ENCODE peak calls at places on chromosomes 6 and 20, in seven cellular contexts. One of them, this sample, is unnamed.

GRCh38 chr6:109770047-109770446 is 79.0 kb downstream of the FIG4 start:
- DNase-seq in astrocyte of the hippocampus: no peak
- DNase-seq in GM12892: no peak
- DNase-seq in SHP77: no peak
- DNase-seq in NCI-H524: peak
- DNase-seq in stimulated activated CD4-positive, alpha-beta T cell treated with anti-CD3 and anti-CD28 coated beads, Interleukin-2, amount 100 ng/mL, for 48 hours: no peak
- DNase-seq in NCI-H1436: no peak
- DNase-seq in this sample: no peak

GRCh38 chr20:21353236-21353635 is 44.1 kb downstream of the NKX2-4 start:
- DNase-seq in astrocyte of the hippocampus: peak
- DNase-seq in GM12892: no peak
- DNase-seq in SHP77: no peak
- DNase-seq in NCI-H524: no peak
- DNase-seq in stimulated activated CD4-positive, alpha-beta T cell treated with anti-CD3 and anti-CD28 coated beads, Interleukin-2, amount 100 ng/mL, for 48 hours: no peak
- DNase-seq in NCI-H1436: no peak
- DNase-seq in this sample: no peak

GRCh38 chr6:84074988-84075781 is 41.6 kb downstream of the MRAP2 start:
- DNase-seq in astrocyte of the hippocampus: peak
- DNase-seq in GM12892: no peak
- DNase-seq in SHP77: no peak
- DNase-seq in NCI-H524: peak
- DNase-seq in stimulated activated CD4-positive, alpha-beta T cell treated with anti-CD3 and anti-CD28 coated beads, Interleukin-2, amount 100 ng/mL, for 48 hours: no peak
- DNase-seq in NCI-H1436: no peak
- DNase-seq in this sample: no peak

GRCh38 chr6:150996968-150997367 is 131.5 kb downstream of the MTHFD1L start:
- DNase-seq in astrocyte of the hippocampus: no peak
- DNase-seq in GM12892: no peak
- DNase-seq in SHP77: no peak
- DNase-seq in NCI-H524: no peak
- DNase-seq in stimulated activated CD4-positive, alpha-beta T cell treated with anti-CD3 and anti-CD28 coated beads, Interleukin-2, amount 100 ng/mL, for 48 hours: no peak
- DNase-seq in NCI-H1436: no peak
- DNase-seq in this sample: no peak

GRCh38 chr20:34537651-34538050 is 20.9 kb upstream of the MAP1LC3A start:
- DNase-seq in astrocyte of the hippocampus: no peak
- DNase-seq in GM12892: no peak
- DNase-seq in SHP77: no peak
- DNase-seq in NCI-H524: no peak
- DNase-seq in stimulated activated CD4-positive, alpha-beta T cell treated with anti-CD3 and anti-CD28 coated beads, Interleukin-2, amount 100 ng/mL, for 48 hours: no peak
- DNase-seq in NCI-H1436: no peak
- DNase-seq in this sample: no peak

GRCh38 chr20:40694246-40694645 is 5.2 kb upstream of the MAFB start:
- DNase-seq in astrocyte of the hippocampus: no peak
- DNase-seq in GM12892: no peak
- DNase-seq in SHP77: no peak
- DNase-seq in NCI-H524: no peak
- DNase-seq in stimulated activated CD4-positive, alpha-beta T cell treated with anti-CD3 and anti-CD28 coated beads, Interleukin-2, amount 100 ng/mL, for 48 hours: no peak
- DNase-seq in NCI-H1436: no peak
- DNase-seq in this sample: no peak

GRCh38 chr20:14334306-14334930 is 3.0 kb downstream of the FLRT3 start:
- DNase-seq in astrocyte of the hippocampus: peak
- DNase-seq in GM12892: no peak
- DNase-seq in SHP77: peak
- DNase-seq in NCI-H524: peak
- DNase-seq in stimulated activated CD4-positive, alpha-beta T cell treated with anti-CD3 and anti-CD28 coated beads, Interleukin-2, amount 100 ng/mL, for 48 hours: no peak
- DNase-seq in NCI-H1436: peak
- DNase-seq in this sample: no peak

GRCh38 chr6:45543298-45544235 is 165.8 kb upstream of the SUPT3H start:
- DNase-seq in astrocyte of the hippocampus: peak
- DNase-seq in GM12892: no peak
- DNase-seq in SHP77: no peak
- DNase-seq in NCI-H524: no peak
- DNase-seq in stimulated activated CD4-positive, alpha-beta T cell treated with anti-CD3 and anti-CD28 coated beads, Interleukin-2, amount 100 ng/mL, for 48 hours: no peak
- DNase-seq in NCI-H1436: no peak
- DNase-seq in this sample: no peak

GRCh38 chr6:143936986-143937765 is 70.9 kb downstream of the PLAGL1 start:
- DNase-seq in astrocyte of the hippocampus: no peak
- DNase-seq in GM12892: no peak
- DNase-seq in SHP77: no peak
- DNase-seq in NCI-H524: no peak
- DNase-seq in stimulated activated CD4-positive, alpha-beta T cell treated with anti-CD3 and anti-CD28 coated beads, Interleukin-2, amount 100 ng/mL, for 48 hours: no peak
- DNase-seq in NCI-H1436: no peak
- DNase-seq in this sample: no peak

GRCh38 chr20:14335122-14335521 is 2.3 kb downstream of the FLRT3 start:
- DNase-seq in astrocyte of the hippocampus: peak
- DNase-seq in GM12892: no peak
- DNase-seq in SHP77: no peak
- DNase-seq in NCI-H524: peak
- DNase-seq in stimulated activated CD4-positive, alpha-beta T cell treated with anti-CD3 and anti-CD28 coated beads, Interleukin-2, amount 100 ng/mL, for 48 hours: no peak
- DNase-seq in NCI-H1436: no peak
- DNase-seq in this sample: no peak

GRCh38 chr6:69349776-69350175 is 447.0 kb downstream of the LMBRD1 start:
- DNase-seq in astrocyte of the hippocampus: no peak
- DNase-seq in GM12892: no peak
- DNase-seq in SHP77: peak
- DNase-seq in NCI-H524: no peak
- DNase-seq in stimulated activated CD4-positive, alpha-beta T cell treated with anti-CD3 and anti-CD28 coated beads, Interleukin-2, amount 100 ng/mL, for 48 hours: no peak
- DNase-seq in NCI-H1436: no peak
- DNase-seq in this sample: no peak

GRCh38 chr6:149895702-149896310 is 2.1 kb downstream of the RAET1E start:
- DNase-seq in astrocyte of the hippocampus: peak
- DNase-seq in GM12892: no peak
- DNase-seq in SHP77: peak
- DNase-seq in NCI-H524: no peak
- DNase-seq in stimulated activated CD4-positive, alpha-beta T cell treated with anti-CD3 and anti-CD28 coated beads, Interleukin-2, amount 100 ng/mL, for 48 hours: no peak
- DNase-seq in NCI-H1436: no peak
- DNase-seq in this sample: no peak

GRCh38 chr20:37282558-37282957 is 6.9 kb upstream of the MANBAL start:
- DNase-seq in astrocyte of the hippocampus: peak
- DNase-seq in GM12892: no peak
- DNase-seq in SHP77: no peak
- DNase-seq in NCI-H524: peak
- DNase-seq in stimulated activated CD4-positive, alpha-beta T cell treated with anti-CD3 and anti-CD28 coated beads, Interleukin-2, amount 100 ng/mL, for 48 hours: no peak
- DNase-seq in NCI-H1436: no peak
- DNase-seq in this sample: no peak

GRCh38 chr6:74519172-74519571 is 686.7 kb downstream of the COL12A1 start:
- DNase-seq in astrocyte of the hippocampus: peak
- DNase-seq in GM12892: no peak
- DNase-seq in SHP77: no peak
- DNase-seq in NCI-H524: no peak
- DNase-seq in stimulated activated CD4-positive, alpha-beta T cell treated with anti-CD3 and anti-CD28 coated beads, Interleukin-2, amount 100 ng/mL, for 48 hours: no peak
- DNase-seq in NCI-H1436: no peak
- DNase-seq in this sample: no peak

GRCh38 chr6:21398741-21399140 is 194.8 kb upstream of the SOX4 start:
- DNase-seq in astrocyte of the hippocampus: no peak
- DNase-seq in GM12892: no peak
- DNase-seq in SHP77: no peak
- DNase-seq in NCI-H524: no peak
- DNase-seq in stimulated activated CD4-positive, alpha-beta T cell treated with anti-CD3 and anti-CD28 coated beads, Interleukin-2, amount 100 ng/mL, for 48 hours: no peak
- DNase-seq in NCI-H1436: no peak
- DNase-seq in this sample: no peak

GRCh38 chr6:125259354-125259736 is 42.4 kb downstream of the HDDC2 start:
- DNase-seq in astrocyte of the hippocampus: no peak
- DNase-seq in GM12892: no peak
- DNase-seq in SHP77: no peak
- DNase-seq in NCI-H524: no peak
- DNase-seq in stimulated activated CD4-positive, alpha-beta T cell treated with anti-CD3 and anti-CD28 coated beads, Interleukin-2, amount 100 ng/mL, for 48 hours: no peak
- DNase-seq in NCI-H1436: no peak
- DNase-seq in this sample: no peak

GRCh38 chr6:98957440-98957839 is 9.7 kb upstream of the FBXL4 start:
- DNase-seq in astrocyte of the hippocampus: peak
- DNase-seq in GM12892: no peak
- DNase-seq in SHP77: no peak
- DNase-seq in NCI-H524: no peak
- DNase-seq in stimulated activated CD4-positive, alpha-beta T cell treated with anti-CD3 and anti-CD28 coated beads, Interleukin-2, amount 100 ng/mL, for 48 hours: no peak
- DNase-seq in NCI-H1436: no peak
- DNase-seq in this sample: no peak

GRCh38 chr20:32191873-32192272 is 15.7 kb downstream of the PLAGL2 start:
- DNase-seq in astrocyte of the hippocampus: peak
- DNase-seq in GM12892: no peak
- DNase-seq in SHP77: no peak
- DNase-seq in NCI-H524: no peak
- DNase-seq in stimulated activated CD4-positive, alpha-beta T cell treated with anti-CD3 and anti-CD28 coated beads, Interleukin-2, amount 100 ng/mL, for 48 hours: no peak
- DNase-seq in NCI-H1436: no peak
- DNase-seq in this sample: no peak

GRCh38 chr20:19269737-19270325 is 57.4 kb downstream of the SLC24A3 start:
- DNase-seq in astrocyte of the hippocampus: peak
- DNase-seq in GM12892: no peak
- DNase-seq in SHP77: no peak
- DNase-seq in NCI-H524: no peak
- DNase-seq in stimulated activated CD4-positive, alpha-beta T cell treated with anti-CD3 and anti-CD28 coated beads, Interleukin-2, amount 100 ng/mL, for 48 hours: no peak
- DNase-seq in NCI-H1436: no peak
- DNase-seq in this sample: no peak

GRCh38 chr6:46676604-46677313 is 10.9 kb upstream of the TDRD6 start:
- DNase-seq in astrocyte of the hippocampus: no peak
- DNase-seq in GM12892: no peak
- DNase-seq in SHP77: no peak
- DNase-seq in NCI-H524: no peak
- DNase-seq in stimulated activated CD4-positive, alpha-beta T cell treated with anti-CD3 and anti-CD28 coated beads, Interleukin-2, amount 100 ng/mL, for 48 hours: no peak
- DNase-seq in NCI-H1436: no peak
- DNase-seq in this sample: no peak

GRCh38 chr6:39444479-39445019 is 122.0 kb upstream of the KCNK16 start:
- DNase-seq in astrocyte of the hippocampus: no peak
- DNase-seq in GM12892: no peak
- DNase-seq in SHP77: no peak
- DNase-seq in NCI-H524: no peak
- DNase-seq in stimulated activated CD4-positive, alpha-beta T cell treated with anti-CD3 and anti-CD28 coated beads, Interleukin-2, amount 100 ng/mL, for 48 hours: no peak
- DNase-seq in NCI-H1436: no peak
- DNase-seq in this sample: no peak

GRCh38 chr6:132972971-132973370 is 158.6 kb downstream of the RPS12 start:
- DNase-seq in astrocyte of the hippocampus: no peak
- DNase-seq in GM12892: no peak
- DNase-seq in SHP77: no peak
- DNase-seq in NCI-H524: no peak
- DNase-seq in stimulated activated CD4-positive, alpha-beta T cell treated with anti-CD3 and anti-CD28 coated beads, Interleukin-2, amount 100 ng/mL, for 48 hours: no peak
- DNase-seq in NCI-H1436: no peak
- DNase-seq in this sample: no peak

GRCh38 chr20:56839791-56840190 is 210.7 kb downstream of the TFAP2C start:
- DNase-seq in astrocyte of the hippocampus: peak
- DNase-seq in GM12892: no peak
- DNase-seq in SHP77: no peak
- DNase-seq in NCI-H524: no peak
- DNase-seq in stimulated activated CD4-positive, alpha-beta T cell treated with anti-CD3 and anti-CD28 coated beads, Interleukin-2, amount 100 ng/mL, for 48 hours: no peak
- DNase-seq in NCI-H1436: no peak
- DNase-seq in this sample: no peak

GRCh38 chr6:34888874-34889555 is at the start of gene ANKS1A:
- DNase-seq in astrocyte of the hippocampus: peak
- DNase-seq in GM12892: peak
- DNase-seq in SHP77: peak
- DNase-seq in NCI-H524: peak
- DNase-seq in stimulated activated CD4-positive, alpha-beta T cell treated with anti-CD3 and anti-CD28 coated beads, Interleukin-2, amount 100 ng/mL, for 48 hours: peak
- DNase-seq in NCI-H1436: peak
- DNase-seq in this sample: peak

GRCh38 chr6:116263353-116263752 is 9.5 kb upstream of the TSPYL4 start:
- DNase-seq in astrocyte of the hippocampus: no peak
- DNase-seq in GM12892: no peak
- DNase-seq in SHP77: no peak
- DNase-seq in NCI-H524: no peak
- DNase-seq in stimulated activated CD4-positive, alpha-beta T cell treated with anti-CD3 and anti-CD28 coated beads, Interleukin-2, amount 100 ng/mL, for 48 hours: no peak
- DNase-seq in NCI-H1436: no peak
- DNase-seq in this sample: no peak

GRCh38 chr6:111259089-111259831 is 172.0 kb downstream of the SLC16A10 start:
- DNase-seq in astrocyte of the hippocampus: peak
- DNase-seq in GM12892: peak
- DNase-seq in SHP77: peak
- DNase-seq in NCI-H524: peak
- DNase-seq in stimulated activated CD4-positive, alpha-beta T cell treated with anti-CD3 and anti-CD28 coated beads, Interleukin-2, amount 100 ng/mL, for 48 hours: peak
- DNase-seq in NCI-H1436: peak
- DNase-seq in this sample: peak

GRCh38 chr20:64216036-64216435 is 39.5 kb upstream of the PCMTD2 start:
- DNase-seq in astrocyte of the hippocampus: peak
- DNase-seq in GM12892: no peak
- DNase-seq in SHP77: peak
- DNase-seq in NCI-H524: no peak
- DNase-seq in stimulated activated CD4-positive, alpha-beta T cell treated with anti-CD3 and anti-CD28 coated beads, Interleukin-2, amount 100 ng/mL, for 48 hours: no peak
- DNase-seq in NCI-H1436: no peak
- DNase-seq in this sample: no peak

GRCh38 chr6:116406678-116407345 is 36.1 kb downstream of the DSE start:
- DNase-seq in astrocyte of the hippocampus: peak
- DNase-seq in GM12892: no peak
- DNase-seq in SHP77: no peak
- DNase-seq in NCI-H524: no peak
- DNase-seq in stimulated activated CD4-positive, alpha-beta T cell treated with anti-CD3 and anti-CD28 coated beads, Interleukin-2, amount 100 ng/mL, for 48 hours: no peak
- DNase-seq in NCI-H1436: no peak
- DNase-seq in this sample: no peak

GRCh38 chr6:113856571-113857564 is at the start of gene MARCKS:
- DNase-seq in astrocyte of the hippocampus: peak
- DNase-seq in GM12892: peak
- DNase-seq in SHP77: peak
- DNase-seq in NCI-H524: peak
- DNase-seq in stimulated activated CD4-positive, alpha-beta T cell treated with anti-CD3 and anti-CD28 coated beads, Interleukin-2, amount 100 ng/mL, for 48 hours: no peak
- DNase-seq in NCI-H1436: peak
- DNase-seq in this sample: peak

GRCh38 chr6:165821754-165822153 is 158.7 kb upstream of the PDE10A start:
- DNase-seq in astrocyte of the hippocampus: no peak
- DNase-seq in GM12892: no peak
- DNase-seq in SHP77: no peak
- DNase-seq in NCI-H524: no peak
- DNase-seq in stimulated activated CD4-positive, alpha-beta T cell treated with anti-CD3 and anti-CD28 coated beads, Interleukin-2, amount 100 ng/mL, for 48 hours: no peak
- DNase-seq in NCI-H1436: no peak
- DNase-seq in this sample: no peak

GRCh38 chr20:9160760-9161159 is 91.9 kb downstream of the PLCB4 start:
- DNase-seq in astrocyte of the hippocampus: peak
- DNase-seq in GM12892: no peak
- DNase-seq in SHP77: no peak
- DNase-seq in NCI-H524: no peak
- DNase-seq in stimulated activated CD4-positive, alpha-beta T cell treated with anti-CD3 and anti-CD28 coated beads, Interleukin-2, amount 100 ng/mL, for 48 hours: no peak
- DNase-seq in NCI-H1436: no peak
- DNase-seq in this sample: no peak

GRCh38 chr6:44828780-44829179 is 441.3 kb downstream of the CDC5L start:
- DNase-seq in astrocyte of the hippocampus: no peak
- DNase-seq in GM12892: no peak
- DNase-seq in SHP77: no peak
- DNase-seq in NCI-H524: no peak
- DNase-seq in stimulated activated CD4-positive, alpha-beta T cell treated with anti-CD3 and anti-CD28 coated beads, Interleukin-2, amount 100 ng/mL, for 48 hours: no peak
- DNase-seq in NCI-H1436: no peak
- DNase-seq in this sample: no peak

GRCh38 chr6:71886184-71887005 is at the start of gene RIMS1:
- DNase-seq in astrocyte of the hippocampus: peak
- DNase-seq in GM12892: peak
- DNase-seq in SHP77: peak
- DNase-seq in NCI-H524: peak
- DNase-seq in stimulated activated CD4-positive, alpha-beta T cell treated with anti-CD3 and anti-CD28 coated beads, Interleukin-2, amount 100 ng/mL, for 48 hours: no peak
- DNase-seq in NCI-H1436: peak
- DNase-seq in this sample: peak

GRCh38 chr6:105135056-105135455 is 44.8 kb downstream of the POPDC3 start:
- DNase-seq in astrocyte of the hippocampus: peak
- DNase-seq in GM12892: no peak
- DNase-seq in SHP77: peak
- DNase-seq in NCI-H524: peak
- DNase-seq in stimulated activated CD4-positive, alpha-beta T cell treated with anti-CD3 and anti-CD28 coated beads, Interleukin-2, amount 100 ng/mL, for 48 hours: no peak
- DNase-seq in NCI-H1436: no peak
- DNase-seq in this sample: no peak

GRCh38 chr20:33262658-33263065 is 20.4 kb upstream of the BPIFB1 start:
- DNase-seq in astrocyte of the hippocampus: peak
- DNase-seq in GM12892: no peak
- DNase-seq in SHP77: peak
- DNase-seq in NCI-H524: peak
- DNase-seq in stimulated activated CD4-positive, alpha-beta T cell treated with anti-CD3 and anti-CD28 coated beads, Interleukin-2, amount 100 ng/mL, for 48 hours: no peak
- DNase-seq in NCI-H1436: peak
- DNase-seq in this sample: peak

GRCh38 chr6:165799736-165800135 is 136.7 kb upstream of the PDE10A start:
- DNase-seq in astrocyte of the hippocampus: no peak
- DNase-seq in GM12892: no peak
- DNase-seq in SHP77: no peak
- DNase-seq in NCI-H524: no peak
- DNase-seq in stimulated activated CD4-positive, alpha-beta T cell treated with anti-CD3 and anti-CD28 coated beads, Interleukin-2, amount 100 ng/mL, for 48 hours: no peak
- DNase-seq in NCI-H1436: no peak
- DNase-seq in this sample: no peak